ENCODE peak calls at places on chromosome 5, in six cellular contexts. S, R, X, I, A and W are unnamed samples.

GRCh38 chr5:19891658-19892057 is 96.3 kb downstream of the CDH18 start:
- DNase-seq in S (no peak), R (no peak), X (no peak), I (no peak), A (no peak), W (no peak)

GRCh38 chr5:38672059-38672791 is 115.8 kb upstream of the LIFR start:
- DNase-seq in S (no peak), R (no peak), X (no peak), I (no peak), A (no peak), W (peak; percentile 63)

GRCh38 chr5:140075371-140075770 is 32.3 kb upstream of the NRG2 start:
- DNase-seq in S (no peak), R (no peak), X (no peak), I (no peak), A (no peak), W (no peak)

GRCh38 chr5:71865202-71865601 is 146.1 kb downstream of the CARTPT start:
- DNase-seq in S (no peak), R (no peak), X (no peak), I (no peak), A (peak; percentile 23), W (peak; percentile 19)

GRCh38 chr5:75707911-75708509 is 9.2 kb downstream of the POC5 start:
- DNase-seq in S (no peak), R (no peak), X (no peak), I (no peak), A (no peak), W (no peak)

GRCh38 chr5:28495876-28496275 is 1457.5 kb upstream of the CDH9 start:
- DNase-seq in S (no peak), R (no peak), X (no peak), I (no peak), A (no peak), W (no peak)

GRCh38 chr5:102678267-102679058 is 76.6 kb upstream of the PAM start:
- DNase-seq in S (no peak), R (no peak), X (no peak), I (no peak), A (no peak), W (no peak)

GRCh38 chr5:174717826-174718455 is 6.4 kb upstream of the MSX2 start:
- DNase-seq in S (no peak), R (no peak), X (no peak), I (no peak), A (no peak), W (no peak)

GRCh38 chr5:108788142-108788541 is 40.4 kb downstream of the FER start:
- DNase-seq in S (no peak), R (no peak), X (no peak), I (no peak), A (no peak), W (no peak)

GRCh38 chr5:179281688-179282087 is 63.6 kb downstream of the ADAMTS2 start:
- DNase-seq in S (no peak), R (no peak), X (no peak), I (no peak), A (no peak), W (no peak)

GRCh38 chr5:130002876-130003275 is 98.6 kb downstream of the CHSY3 start:
- DNase-seq in S (no peak), R (no peak), X (no peak), I (no peak), A (peak; percentile 59), W (no peak)

GRCh38 chr5:30849801-30850370 is 343.6 kb upstream of the CDH6 start:
- DNase-seq in S (no peak), R (no peak), X (no peak), I (no peak), A (peak; percentile 1), W (peak; percentile 12)

GRCh38 chr5:157690690-157691433 is 19.5 kb downstream of the C5orf52 start:
- DNase-seq in S (no peak), R (no peak), X (no peak), I (no peak), A (no peak), W (no peak)

GRCh38 chr5:90161399-90161798 is 248.2 kb downstream of the CETN3 start:
- DNase-seq in S (peak; percentile 23), R (no peak), X (no peak), I (no peak), A (peak; percentile 76), W (peak; percentile 66)

GRCh38 chr5:81751836-81752643 is 1.1 kb upstream of the SSBP2 start:
- DNase-seq in S (peak; percentile 26), R (no peak), X (no peak), I (peak; percentile 52), A (peak; percentile 15), W (no peak)

GRCh38 chr5:172775326-172776234 is 4.6 kb upstream of the DUSP1 start:
- DNase-seq in S (no peak), R (no peak), X (no peak), I (peak; percentile 71), A (no peak), W (peak; percentile 69)

GRCh38 chr5:112554089-112554977 is 135.3 kb upstream of the EPB41L4A start:
- DNase-seq in S (no peak), R (no peak), X (no peak), I (no peak), A (no peak), W (no peak)

GRCh38 chr5:17895296-17896058 is 261.2 kb downstream of the TAF11L14 start:
- DNase-seq in S (no peak), R (no peak), X (no peak), I (no peak), A (no peak), W (peak; percentile 26)

GRCh38 chr5:16626696-16627264 is 10.0 kb upstream of the RETREG1 start:
- DNase-seq in S (no peak), R (no peak), X (peak; percentile 47), I (no peak), A (no peak), W (peak; percentile 49)

GRCh38 chr5:179306191-179307005 is 38.9 kb downstream of the ADAMTS2 start:
- DNase-seq in S (no peak), R (no peak), X (no peak), I (peak; percentile 17), A (no peak), W (no peak)

GRCh38 chr5:75584641-75585040 is 26.6 kb upstream of the ANKDD1B start:
- DNase-seq in S (no peak), R (no peak), X (no peak), I (no peak), A (no peak), W (no peak)

GRCh38 chr5:21238786-21239185 is 1250.8 kb upstream of the CDH18 start:
- DNase-seq in S (no peak), R (no peak), X (no peak), I (no peak), A (peak; percentile 9), W (no peak)

GRCh38 chr5:112205840-112206239 is 213.2 kb downstream of the EPB41L4A start:
- DNase-seq in S (no peak), R (no peak), X (no peak), I (no peak), A (no peak), W (no peak)

GRCh38 chr5:11459716-11460115 is 444.5 kb downstream of the CTNND2 start:
- DNase-seq in S (no peak), R (no peak), X (no peak), I (no peak), A (no peak), W (no peak)